ENCODE peak calls at places on chromosome 15, in six cellular contexts. One of them, this sample, is unnamed.

GRCh38 chr15:77060560-77060959 is 10.3 kb downstream of the TSPAN3 start:
- DNase-seq in fibroblast of mammary gland: peak; percentile 76
- DNase-seq in stomach: no peak
- DNase-seq in NCI-H1092 treated with DMSO at 0.1 percent for 48 hours: no peak
- DNase-seq in nucleus accumbens: no peak
- DNase-seq in CD4-positive, CD25-positive, alpha-beta regulatory T cell: no peak
- DNase-seq in this sample: no peak

GRCh38 chr15:99507016-99507731 is 58.6 kb upstream of the MEF2A start:
- DNase-seq in stomach: no peak
- DNase-seq in NCI-H1092 treated with DMSO at 0.1 percent for 48 hours: no peak
- DNase-seq in fibroblast of mammary gland: peak; percentile 42
- DNase-seq in nucleus accumbens: no peak
- DNase-seq in CD4-positive, CD25-positive, alpha-beta regulatory T cell: no peak
- DNase-seq in this sample: no peak

GRCh38 chr15:79682285-79682684 is 214.5 kb downstream of the MTHFS start:
- DNase-seq in nucleus accumbens: peak; percentile 18
- DNase-seq in fibroblast of mammary gland: peak; percentile 91
- DNase-seq in NCI-H1092 treated with DMSO at 0.1 percent for 48 hours: no peak
- DNase-seq in CD4-positive, CD25-positive, alpha-beta regulatory T cell: no peak
- DNase-seq in stomach: no peak
- DNase-seq in this sample: no peak

GRCh38 chr15:65211157-65211982 is at the start of gene CILP:
- DNase-seq in nucleus accumbens: no peak
- DNase-seq in NCI-H1092 treated with DMSO at 0.1 percent for 48 hours: peak; percentile 16
- DNase-seq in fibroblast of mammary gland: peak; percentile 42
- DNase-seq in stomach: no peak
- DNase-seq in CD4-positive, CD25-positive, alpha-beta regulatory T cell: no peak
- DNase-seq in this sample: peak; percentile 32

GRCh38 chr15:40751745-40752144 is 3.3 kb downstream of the RMDN3 start:
- DNase-seq in fibroblast of mammary gland: no peak
- DNase-seq in stomach: no peak
- DNase-seq in nucleus accumbens: no peak
- DNase-seq in NCI-H1092 treated with DMSO at 0.1 percent for 48 hours: no peak
- DNase-seq in CD4-positive, CD25-positive, alpha-beta regulatory T cell: no peak
- DNase-seq in this sample: no peak

GRCh38 chr15:66704019-66704782 is 2.2 kb downstream of the SMAD6 start:
- DNase-seq in nucleus accumbens: no peak
- DNase-seq in stomach: no peak
- DNase-seq in fibroblast of mammary gland: no peak
- DNase-seq in CD4-positive, CD25-positive, alpha-beta regulatory T cell: no peak
- DNase-seq in NCI-H1092 treated with DMSO at 0.1 percent for 48 hours: no peak
- DNase-seq in this sample: no peak

GRCh38 chr15:76460347-76460746 is 123.8 kb downstream of the ISL2 start:
- DNase-seq in fibroblast of mammary gland: no peak
- DNase-seq in CD4-positive, CD25-positive, alpha-beta regulatory T cell: no peak
- DNase-seq in nucleus accumbens: no peak
- DNase-seq in stomach: no peak
- DNase-seq in NCI-H1092 treated with DMSO at 0.1 percent for 48 hours: no peak
- DNase-seq in this sample: no peak

GRCh38 chr15:78750566-78750965 is 60.7 kb downstream of the ADAMTS7 start:
- DNase-seq in NCI-H1092 treated with DMSO at 0.1 percent for 48 hours: no peak
- DNase-seq in CD4-positive, CD25-positive, alpha-beta regulatory T cell: no peak
- DNase-seq in fibroblast of mammary gland: peak; percentile 3
- DNase-seq in nucleus accumbens: no peak
- DNase-seq in stomach: no peak
- DNase-seq in this sample: no peak

GRCh38 chr15:41337631-41338522 is 5.2 kb downstream of the NUSAP1 start:
- DNase-seq in stomach: no peak
- DNase-seq in CD4-positive, CD25-positive, alpha-beta regulatory T cell: no peak
- DNase-seq in fibroblast of mammary gland: peak; percentile 21
- DNase-seq in nucleus accumbens: no peak
- DNase-seq in NCI-H1092 treated with DMSO at 0.1 percent for 48 hours: no peak
- DNase-seq in this sample: no peak

GRCh38 chr15:40493089-40493840 is 22.5 kb downstream of the CHST14 start:
- DNase-seq in fibroblast of mammary gland: peak; percentile 34
- DNase-seq in nucleus accumbens: no peak
- DNase-seq in stomach: no peak
- DNase-seq in CD4-positive, CD25-positive, alpha-beta regulatory T cell: peak; percentile 37
- DNase-seq in NCI-H1092 treated with DMSO at 0.1 percent for 48 hours: no peak
- DNase-seq in this sample: no peak

GRCh38 chr15:75232252-75232813 is 25.8 kb upstream of the GOLGA6C start:
- DNase-seq in fibroblast of mammary gland: no peak
- DNase-seq in CD4-positive, CD25-positive, alpha-beta regulatory T cell: no peak
- DNase-seq in stomach: no peak
- DNase-seq in NCI-H1092 treated with DMSO at 0.1 percent for 48 hours: no peak
- DNase-seq in nucleus accumbens: no peak
- DNase-seq in this sample: no peak

GRCh38 chr15:73994912-73995622 is 551 bp downstream of the PML start:
- DNase-seq in nucleus accumbens: no peak
- DNase-seq in NCI-H1092 treated with DMSO at 0.1 percent for 48 hours: no peak
- DNase-seq in CD4-positive, CD25-positive, alpha-beta regulatory T cell: no peak
- DNase-seq in stomach: no peak
- DNase-seq in fibroblast of mammary gland: no peak
- DNase-seq in this sample: no peak

GRCh38 chr15:38706956-38707355 is 142.3 kb upstream of the RASGRP1 start:
- DNase-seq in fibroblast of mammary gland: no peak
- DNase-seq in nucleus accumbens: no peak
- DNase-seq in NCI-H1092 treated with DMSO at 0.1 percent for 48 hours: no peak
- DNase-seq in stomach: no peak
- DNase-seq in CD4-positive, CD25-positive, alpha-beta regulatory T cell: no peak
- DNase-seq in this sample: no peak

GRCh38 chr15:74400313-74400850 is 32.9 kb upstream of the CYP11A1 start:
- DNase-seq in nucleus accumbens: no peak
- DNase-seq in CD4-positive, CD25-positive, alpha-beta regulatory T cell: no peak
- DNase-seq in stomach: no peak
- DNase-seq in NCI-H1092 treated with DMSO at 0.1 percent for 48 hours: no peak
- DNase-seq in fibroblast of mammary gland: peak; percentile 73
- DNase-seq in this sample: no peak

GRCh38 chr15:41971089-41971892 is 1.1 kb downstream of the EHD4 start:
- DNase-seq in fibroblast of mammary gland: peak; percentile 51
- DNase-seq in stomach: peak; percentile 70
- DNase-seq in NCI-H1092 treated with DMSO at 0.1 percent for 48 hours: no peak
- DNase-seq in CD4-positive, CD25-positive, alpha-beta regulatory T cell: peak; percentile 55
- DNase-seq in nucleus accumbens: no peak
- DNase-seq in this sample: peak; percentile 24

GRCh38 chr15:36362508-36362907 is 216.9 kb upstream of the CDIN1 start:
- DNase-seq in nucleus accumbens: no peak
- DNase-seq in fibroblast of mammary gland: peak; percentile 84
- DNase-seq in CD4-positive, CD25-positive, alpha-beta regulatory T cell: no peak
- DNase-seq in stomach: no peak
- DNase-seq in NCI-H1092 treated with DMSO at 0.1 percent for 48 hours: no peak
- DNase-seq in this sample: no peak

GRCh38 chr15:78035861-78036476 is 41.5 kb downstream of the TBC1D2B start:
- DNase-seq in nucleus accumbens: no peak
- DNase-seq in CD4-positive, CD25-positive, alpha-beta regulatory T cell: no peak
- DNase-seq in fibroblast of mammary gland: no peak
- DNase-seq in stomach: no peak
- DNase-seq in NCI-H1092 treated with DMSO at 0.1 percent for 48 hours: no peak
- DNase-seq in this sample: no peak

GRCh38 chr15:74906193-74906449 is 530 bp downstream of the FAM219B start:
- DNase-seq in CD4-positive, CD25-positive, alpha-beta regulatory T cell: no peak
- DNase-seq in stomach: peak; percentile 31
- DNase-seq in nucleus accumbens: peak; percentile 63
- DNase-seq in fibroblast of mammary gland: no peak
- DNase-seq in NCI-H1092 treated with DMSO at 0.1 percent for 48 hours: peak; percentile 32
- DNase-seq in this sample: no peak

GRCh38 chr15:42712584-42712983 is 24.3 kb downstream of the CDAN1 start:
- DNase-seq in nucleus accumbens: no peak
- DNase-seq in NCI-H1092 treated with DMSO at 0.1 percent for 48 hours: no peak
- DNase-seq in fibroblast of mammary gland: no peak
- DNase-seq in stomach: peak; percentile 5
- DNase-seq in CD4-positive, CD25-positive, alpha-beta regulatory T cell: no peak
- DNase-seq in this sample: no peak

GRCh38 chr15:101127503-101128076 is 124.3 kb downstream of the CHSY1 start:
- DNase-seq in stomach: peak; percentile 68
- DNase-seq in NCI-H1092 treated with DMSO at 0.1 percent for 48 hours: peak; percentile 90
- DNase-seq in fibroblast of mammary gland: peak; percentile 97
- DNase-seq in CD4-positive, CD25-positive, alpha-beta regulatory T cell: no peak
- DNase-seq in nucleus accumbens: peak; percentile 51
- DNase-seq in this sample: peak; percentile 10

GRCh38 chr15:62676891-62677290 is 365.7 kb upstream of the TPM1 start:
- DNase-seq in fibroblast of mammary gland: no peak
- DNase-seq in NCI-H1092 treated with DMSO at 0.1 percent for 48 hours: no peak
- DNase-seq in nucleus accumbens: no peak
- DNase-seq in CD4-positive, CD25-positive, alpha-beta regulatory T cell: no peak
- DNase-seq in stomach: no peak
- DNase-seq in this sample: no peak

GRCh38 chr15:59611277-59612260 is at the start of gene GCNT3:
- DNase-seq in CD4-positive, CD25-positive, alpha-beta regulatory T cell: no peak
- DNase-seq in nucleus accumbens: no peak
- DNase-seq in fibroblast of mammary gland: peak; percentile 61
- DNase-seq in stomach: no peak
- DNase-seq in NCI-H1092 treated with DMSO at 0.1 percent for 48 hours: no peak
- DNase-seq in this sample: no peak

GRCh38 chr15:84603630-84604379 is 3.0 kb downstream of the ZSCAN2 start:
- DNase-seq in NCI-H1092 treated with DMSO at 0.1 percent for 48 hours: no peak
- DNase-seq in nucleus accumbens: no peak
- DNase-seq in fibroblast of mammary gland: no peak
- DNase-seq in stomach: no peak
- DNase-seq in CD4-positive, CD25-positive, alpha-beta regulatory T cell: no peak
- DNase-seq in this sample: no peak

GRCh38 chr15:67127925-67128324 is 62.5 kb downstream of the SMAD3 start:
- DNase-seq in CD4-positive, CD25-positive, alpha-beta regulatory T cell: no peak
- DNase-seq in stomach: no peak
- DNase-seq in nucleus accumbens: no peak
- DNase-seq in fibroblast of mammary gland: peak; percentile 99
- DNase-seq in NCI-H1092 treated with DMSO at 0.1 percent for 48 hours: no peak
- DNase-seq in this sample: no peak

GRCh38 chr15:65400760-65401606 is 21.8 kb downstream of the IGDCC4 start:
- DNase-seq in stomach: peak; percentile 68
- DNase-seq in nucleus accumbens: peak; percentile 23
- DNase-seq in CD4-positive, CD25-positive, alpha-beta regulatory T cell: no peak
- DNase-seq in fibroblast of mammary gland: peak; percentile 79
- DNase-seq in NCI-H1092 treated with DMSO at 0.1 percent for 48 hours: peak; percentile 77
- DNase-seq in this sample: peak; percentile 51

GRCh38 chr15:38325290-38325990 is 72.8 kb downstream of the SPRED1 start:
- DNase-seq in NCI-H1092 treated with DMSO at 0.1 percent for 48 hours: no peak
- DNase-seq in stomach: no peak
- DNase-seq in nucleus accumbens: no peak
- DNase-seq in fibroblast of mammary gland: no peak
- DNase-seq in CD4-positive, CD25-positive, alpha-beta regulatory T cell: no peak
- DNase-seq in this sample: no peak

GRCh38 chr15:81752149-81752942 is 293.5 kb downstream of the MEX3B start:
- DNase-seq in CD4-positive, CD25-positive, alpha-beta regulatory T cell: no peak
- DNase-seq in nucleus accumbens: peak; percentile 31
- DNase-seq in stomach: peak; percentile 31
- DNase-seq in fibroblast of mammary gland: peak; percentile 18
- DNase-seq in NCI-H1092 treated with DMSO at 0.1 percent for 48 hours: peak; percentile 96
- DNase-seq in this sample: peak; percentile 91

GRCh38 chr15:81480645-81481053 is 106.6 kb upstream of the TMC3 start:
- DNase-seq in stomach: no peak
- DNase-seq in fibroblast of mammary gland: peak; percentile 59
- DNase-seq in nucleus accumbens: no peak
- DNase-seq in NCI-H1092 treated with DMSO at 0.1 percent for 48 hours: peak; percentile 40
- DNase-seq in CD4-positive, CD25-positive, alpha-beta regulatory T cell: no peak
- DNase-seq in this sample: peak; percentile 29

GRCh38 chr15:39181348-39181747 is 399.5 kb upstream of the THBS1 start:
- DNase-seq in stomach: no peak
- DNase-seq in CD4-positive, CD25-positive, alpha-beta regulatory T cell: no peak
- DNase-seq in nucleus accumbens: no peak
- DNase-seq in fibroblast of mammary gland: no peak
- DNase-seq in NCI-H1092 treated with DMSO at 0.1 percent for 48 hours: no peak
- DNase-seq in this sample: no peak

GRCh38 chr15:74540135-74540760 is 772 bp upstream of the ARID3B start:
- DNase-seq in NCI-H1092 treated with DMSO at 0.1 percent for 48 hours: no peak
- DNase-seq in fibroblast of mammary gland: peak; percentile 57
- DNase-seq in nucleus accumbens: no peak
- DNase-seq in stomach: no peak
- DNase-seq in CD4-positive, CD25-positive, alpha-beta regulatory T cell: no peak
- DNase-seq in this sample: no peak

GRCh38 chr15:73924258-73924921 is 1.9 kb upstream of the LOXL1 start:
- DNase-seq in fibroblast of mammary gland: peak; percentile 91
- DNase-seq in stomach: no peak
- DNase-seq in nucleus accumbens: no peak
- DNase-seq in CD4-positive, CD25-positive, alpha-beta regulatory T cell: no peak
- DNase-seq in NCI-H1092 treated with DMSO at 0.1 percent for 48 hours: peak; percentile 69
- DNase-seq in this sample: no peak

GRCh38 chr15:100210338-100210737 is 131.4 kb downstream of the ADAMTS17 start:
- DNase-seq in CD4-positive, CD25-positive, alpha-beta regulatory T cell: no peak
- DNase-seq in stomach: no peak
- DNase-seq in fibroblast of mammary gland: no peak
- DNase-seq in NCI-H1092 treated with DMSO at 0.1 percent for 48 hours: no peak
- DNase-seq in nucleus accumbens: no peak
- DNase-seq in this sample: no peak

GRCh38 chr15:75532413-75533250 is 46.5 kb downstream of the PTPN9 start:
- DNase-seq in nucleus accumbens: no peak
- DNase-seq in stomach: peak; percentile 63
- DNase-seq in NCI-H1092 treated with DMSO at 0.1 percent for 48 hours: no peak
- DNase-seq in fibroblast of mammary gland: peak; percentile 92
- DNase-seq in CD4-positive, CD25-positive, alpha-beta regulatory T cell: no peak
- DNase-seq in this sample: peak; percentile 26

GRCh38 chr15:49927462-49927861 is 191.6 kb downstream of the ATP8B4 start:
- DNase-seq in NCI-H1092 treated with DMSO at 0.1 percent for 48 hours: no peak
- DNase-seq in CD4-positive, CD25-positive, alpha-beta regulatory T cell: no peak
- DNase-seq in nucleus accumbens: no peak
- DNase-seq in fibroblast of mammary gland: peak; percentile 90
- DNase-seq in stomach: no peak
- DNase-seq in this sample: no peak

GRCh38 chr15:31021067-31021665 is 29.7 kb upstream of the MTMR10 start:
- DNase-seq in CD4-positive, CD25-positive, alpha-beta regulatory T cell: no peak
- DNase-seq in stomach: no peak
- DNase-seq in fibroblast of mammary gland: no peak
- DNase-seq in NCI-H1092 treated with DMSO at 0.1 percent for 48 hours: no peak
- DNase-seq in nucleus accumbens: no peak
- DNase-seq in this sample: no peak

GRCh38 chr15:58440922-58441321 is 9.1 kb downstream of the LIPC start:
- DNase-seq in stomach: peak; percentile 87
- DNase-seq in fibroblast of mammary gland: no peak
- DNase-seq in CD4-positive, CD25-positive, alpha-beta regulatory T cell: no peak
- DNase-seq in nucleus accumbens: no peak
- DNase-seq in NCI-H1092 treated with DMSO at 0.1 percent for 48 hours: no peak
- DNase-seq in this sample: no peak

GRCh38 chr15:45161666-45162065 is 26.1 kb downstream of the SHF start:
- DNase-seq in NCI-H1092 treated with DMSO at 0.1 percent for 48 hours: no peak
- DNase-seq in CD4-positive, CD25-positive, alpha-beta regulatory T cell: no peak
- DNase-seq in nucleus accumbens: no peak
- DNase-seq in stomach: no peak
- DNase-seq in fibroblast of mammary gland: no peak
- DNase-seq in this sample: no peak

This sample was measured in SHP77 treated with DMSO at 0.1 percent for 48 hours.